ENCODE peak calls at places on chromosomes 16 and 17, in four cellular contexts. One of them, this sample, is unnamed.

GRCh38 chr16:78142784-78143183 is 43.3 kb downstream of the WWOX start:
- DNase-seq in lower leg skin: no peak
- DNase-seq in psoas muscle: no peak
- DNase-seq in upper lobe of right lung: no peak
- DNase-seq in this sample: no peak

GRCh38 chr16:89993971-89994370 is 25.3 kb downstream of the DBNDD1 start:
- DNase-seq in psoas muscle: no peak
- DNase-seq in lower leg skin: no peak
- DNase-seq in upper lobe of right lung: no peak
- DNase-seq in this sample: no peak

GRCh38 chr17:77107506-77108433 is 33.0 kb upstream of the SEC14L1 start:
- DNase-seq in upper lobe of right lung: no peak
- DNase-seq in lower leg skin: no peak
- DNase-seq in psoas muscle: no peak
- DNase-seq in this sample: no peak

GRCh38 chr17:31310877-31311276 is 3.0 kb downstream of the EVI2B start:
- DNase-seq in upper lobe of right lung: no peak
- DNase-seq in lower leg skin: no peak
- DNase-seq in psoas muscle: no peak
- DNase-seq in this sample: no peak

GRCh38 chr17:77323413-77324171 is 182.8 kb downstream of the SEC14L1 start:
- DNase-seq in lower leg skin: peak
- DNase-seq in psoas muscle: peak
- DNase-seq in upper lobe of right lung: peak
- DNase-seq in this sample: no peak

GRCh38 chr17:54891176-54891821 is 9.4 kb upstream of the TOM1L1 start:
- DNase-seq in lower leg skin: no peak
- DNase-seq in psoas muscle: no peak
- DNase-seq in upper lobe of right lung: no peak
- DNase-seq in this sample: no peak

GRCh38 chr16:785563-786535 is 2.3 kb downstream of the RPUSD1 start:
- DNase-seq in psoas muscle: peak
- DNase-seq in lower leg skin: peak
- DNase-seq in upper lobe of right lung: peak
- DNase-seq in this sample: no peak

GRCh38 chr17:44353656-44354331 is 8.7 kb downstream of the GRN start:
- DNase-seq in upper lobe of right lung: peak
- DNase-seq in psoas muscle: no peak
- DNase-seq in lower leg skin: no peak
- DNase-seq in this sample: no peak

GRCh38 chr17:27326585-27326984 is 32.7 kb downstream of the WSB1 start:
- DNase-seq in upper lobe of right lung: no peak
- DNase-seq in lower leg skin: no peak
- DNase-seq in psoas muscle: no peak
- DNase-seq in this sample: no peak

GRCh38 chr17:50375858-50376538 is 3.0 kb downstream of the EME1 start:
- DNase-seq in lower leg skin: no peak
- DNase-seq in upper lobe of right lung: no peak
- DNase-seq in psoas muscle: no peak
- DNase-seq in this sample: no peak

GRCh38 chr17:29390856-29391631 is 881 bp downstream of the TAOK1 start:
- DNase-seq in upper lobe of right lung: no peak
- DNase-seq in psoas muscle: no peak
- DNase-seq in lower leg skin: peak
- DNase-seq in this sample: no peak

GRCh38 chr17:57406131-57406980 is 150.0 kb downstream of the MSI2 start:
- DNase-seq in psoas muscle: no peak
- DNase-seq in upper lobe of right lung: no peak
- DNase-seq in lower leg skin: no peak
- DNase-seq in this sample: no peak

GRCh38 chr17:67059372-67059771 is 15.0 kb downstream of the CACNG1 start:
- DNase-seq in upper lobe of right lung: no peak
- DNase-seq in lower leg skin: peak
- DNase-seq in psoas muscle: no peak
- DNase-seq in this sample: no peak

GRCh38 chr16:77213542-77214108 is 14.4 kb downstream of the SYCE1L start:
- DNase-seq in upper lobe of right lung: no peak
- DNase-seq in lower leg skin: no peak
- DNase-seq in psoas muscle: no peak
- DNase-seq in this sample: peak

GRCh38 chr16:2948807-2949704 is 15.0 kb upstream of the KREMEN2 start:
- DNase-seq in lower leg skin: no peak
- DNase-seq in psoas muscle: no peak
- DNase-seq in upper lobe of right lung: no peak
- DNase-seq in this sample: no peak

GRCh38 chr16:50254072-50254471 is 12.3 kb upstream of the ADCY7 start:
- DNase-seq in psoas muscle: no peak
- DNase-seq in lower leg skin: peak
- DNase-seq in upper lobe of right lung: peak
- DNase-seq in this sample: no peak

GRCh38 chr17:540632-541031 is 174.0 kb downstream of the VPS53 start:
- DNase-seq in lower leg skin: no peak
- DNase-seq in upper lobe of right lung: no peak
- DNase-seq in psoas muscle: no peak
- DNase-seq in this sample: no peak

GRCh38 chr17:50423553-50424159 is 2.4 kb upstream of the ACSF2 start:
- DNase-seq in upper lobe of right lung: no peak
- DNase-seq in lower leg skin: no peak
- DNase-seq in psoas muscle: peak
- DNase-seq in this sample: peak

GRCh38 chr17:65115721-65116312 is 21.4 kb upstream of the RGS9 start:
- DNase-seq in upper lobe of right lung: no peak
- DNase-seq in lower leg skin: peak
- DNase-seq in psoas muscle: no peak
- DNase-seq in this sample: no peak

GRCh38 chr17:28372203-28372944 is 880 bp downstream of the SARM1 start:
- DNase-seq in upper lobe of right lung: peak
- DNase-seq in psoas muscle: peak
- DNase-seq in lower leg skin: no peak
- DNase-seq in this sample: no peak

GRCh38 chr17:13429201-13429600 is 172.5 kb downstream of the HS3ST3A1 start:
- DNase-seq in lower leg skin: no peak
- DNase-seq in upper lobe of right lung: no peak
- DNase-seq in psoas muscle: no peak
- DNase-seq in this sample: peak

GRCh38 chr17:1640329-1641064 is 5.0 kb downstream of the SCARF1 start:
- DNase-seq in upper lobe of right lung: peak
- DNase-seq in psoas muscle: no peak
- DNase-seq in lower leg skin: no peak
- DNase-seq in this sample: no peak

GRCh38 chr17:44828919-44829557 is 1.0 kb downstream of the GJC1 start:
- DNase-seq in psoas muscle: no peak
- DNase-seq in upper lobe of right lung: no peak
- DNase-seq in lower leg skin: no peak
- DNase-seq in this sample: no peak

GRCh38 chr17:70323269-70323668 is 153.9 kb downstream of the KCNJ2 start:
- DNase-seq in upper lobe of right lung: no peak
- DNase-seq in psoas muscle: no peak
- DNase-seq in lower leg skin: no peak
- DNase-seq in this sample: no peak

GRCh38 chr17:40532520-40533253 is 31.3 kb upstream of the TNS4 start:
- DNase-seq in psoas muscle: no peak
- DNase-seq in lower leg skin: peak
- DNase-seq in upper lobe of right lung: no peak
- DNase-seq in this sample: no peak

GRCh38 chr17:57587201-57587870 is 157.8 kb downstream of the CCDC182 start:
- DNase-seq in lower leg skin: no peak
- DNase-seq in psoas muscle: no peak
- DNase-seq in upper lobe of right lung: no peak
- DNase-seq in this sample: no peak

GRCh38 chr16:13390093-13390985 is 488.9 kb downstream of the SHISA9 start:
- DNase-seq in lower leg skin: no peak
- DNase-seq in psoas muscle: no peak
- DNase-seq in upper lobe of right lung: no peak
- DNase-seq in this sample: no peak

GRCh38 chr16:13391337-13391736 is 489.9 kb downstream of the SHISA9 start:
- DNase-seq in upper lobe of right lung: no peak
- DNase-seq in psoas muscle: no peak
- DNase-seq in lower leg skin: no peak
- DNase-seq in this sample: no peak

GRCh38 chr16:13390986-13391305 is 489.5 kb downstream of the SHISA9 start:
- DNase-seq in lower leg skin: no peak
- DNase-seq in upper lobe of right lung: no peak
- DNase-seq in psoas muscle: no peak
- DNase-seq in this sample: no peak

GRCh38 chr16:13393816-13394215 is 492.4 kb downstream of the SHISA9 start:
- DNase-seq in lower leg skin: no peak
- DNase-seq in upper lobe of right lung: no peak
- DNase-seq in psoas muscle: no peak
- DNase-seq in this sample: no peak

GRCh38 chr16:13392341-13392740 is 490.9 kb downstream of the SHISA9 start:
- DNase-seq in lower leg skin: no peak
- DNase-seq in psoas muscle: no peak
- DNase-seq in upper lobe of right lung: no peak
- DNase-seq in this sample: no peak
- H3K4me3 ChIP-seq in lower leg skin: no peak
- H3K4me3 ChIP-seq in psoas muscle: no peak
- H3K4me3 ChIP-seq in upper lobe of right lung: no peak
- H3K4me3 ChIP-seq in this sample: no peak

GRCh38 chr17:4811471-4811870 is 4.5 kb downstream of the PLD2 start:
- DNase-seq in upper lobe of right lung: no peak
- DNase-seq in lower leg skin: no peak
- DNase-seq in psoas muscle: no peak
- DNase-seq in this sample: no peak

GRCh38 chr17:4812690-4813089 is 5.7 kb downstream of the PLD2 start:
- DNase-seq in lower leg skin: no peak
- DNase-seq in psoas muscle: no peak
- DNase-seq in upper lobe of right lung: no peak
- DNase-seq in this sample: no peak

GRCh38 chr17:4815043-4815675 is 8.2 kb downstream of the PLD2 start:
- DNase-seq in upper lobe of right lung: no peak
- DNase-seq in lower leg skin: no peak
- DNase-seq in psoas muscle: no peak
- DNase-seq in this sample: no peak

GRCh38 chr17:4818276-4818675 is 11.3 kb downstream of the PLD2 start:
- DNase-seq in upper lobe of right lung: no peak
- DNase-seq in lower leg skin: no peak
- DNase-seq in psoas muscle: no peak
- DNase-seq in this sample: no peak

GRCh38 chr17:4816826-4817225 is 9.9 kb downstream of the PLD2 start:
- DNase-seq in lower leg skin: no peak
- DNase-seq in psoas muscle: no peak
- DNase-seq in upper lobe of right lung: no peak
- DNase-seq in this sample: no peak
- TF ChIP-seq CTCF in lower leg skin: no peak
- TF ChIP-seq CTCF in psoas muscle: no peak
- TF ChIP-seq CTCF in upper lobe of right lung: no peak
- TF ChIP-seq CTCF in this sample: no peak

GRCh38 chr16:27314986-27315332 is 1.2 kb downstream of the IL4R start:
- DNase-seq in lower leg skin: peak
- DNase-seq in psoas muscle: no peak
- DNase-seq in upper lobe of right lung: no peak
- DNase-seq in this sample: no peak
- H3K4me3 ChIP-seq in lower leg skin: no peak
- H3K4me3 ChIP-seq in psoas muscle: peak
- H3K4me3 ChIP-seq in upper lobe of right lung: peak
- H3K4me3 ChIP-seq in this sample: peak

GRCh38 chr16:84746231-84746630 is 46.4 kb downstream of the USP10 start:
- DNase-seq in lower leg skin: no peak
- DNase-seq in psoas muscle: no peak
- DNase-seq in upper lobe of right lung: no peak
- DNase-seq in this sample: no peak

GRCh38 chr16:84749072-84749471 is 49.3 kb downstream of the USP10 start:
- DNase-seq in psoas muscle: no peak
- DNase-seq in upper lobe of right lung: no peak
- DNase-seq in lower leg skin: no peak
- DNase-seq in this sample: no peak

GRCh38 chr16:84742561-84743200 is 42.9 kb downstream of the USP10 start:
- DNase-seq in upper lobe of right lung: no peak
- DNase-seq in lower leg skin: no peak
- DNase-seq in psoas muscle: no peak
- DNase-seq in this sample: no peak

GRCh38 chr16:84749815-84750214 is 50.0 kb downstream of the USP10 start:
- DNase-seq in psoas muscle: no peak
- DNase-seq in upper lobe of right lung: no peak
- DNase-seq in lower leg skin: no peak
- DNase-seq in this sample: no peak

DNA sequence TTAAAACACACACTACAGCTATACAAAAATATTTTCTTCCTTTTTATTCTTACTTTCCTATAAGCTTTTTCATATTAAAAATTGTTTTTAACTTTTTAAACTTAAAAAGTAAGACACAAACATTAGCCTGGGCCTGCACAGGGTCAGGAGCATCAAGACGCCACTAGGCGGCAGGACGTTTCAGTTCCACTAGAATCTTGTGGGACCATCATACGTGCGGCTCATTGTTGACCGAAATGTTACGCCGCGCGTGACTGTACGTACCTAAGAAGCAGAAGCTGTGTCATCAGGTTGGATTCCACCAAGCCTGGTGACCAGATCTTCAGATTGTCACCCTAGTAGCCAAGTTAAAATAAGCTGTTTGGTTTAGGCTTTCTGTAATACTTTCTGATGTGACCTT is 47.1 kb downstream of the USP10 start:
- DNase-seq in upper lobe of right lung: no peak
- DNase-seq in lower leg skin: no peak
- DNase-seq in psoas muscle: no peak
- DNase-seq in this sample: no peak
- TF ChIP-seq CTCF in upper lobe of right lung: peak
- TF ChIP-seq CTCF in lower leg skin: no peak
- TF ChIP-seq CTCF in psoas muscle: peak
- TF ChIP-seq CTCF in this sample: peak

GRCh38 chr16:28821874-28822519 is 802 bp upstream of the ATXN2L start:
- DNase-seq in upper lobe of right lung: no peak
- DNase-seq in psoas muscle: no peak
- DNase-seq in lower leg skin: no peak
- DNase-seq in this sample: no peak

GRCh38 chr16:28824548-28824973 is 1.8 kb downstream of the ATXN2L start:
- DNase-seq in psoas muscle: no peak
- DNase-seq in lower leg skin: no peak
- DNase-seq in upper lobe of right lung: no peak
- DNase-seq in this sample: no peak

GRCh38 chr16:28823291-28823718 is 506 bp downstream of the ATXN2L start:
- DNase-seq in lower leg skin: peak
- DNase-seq in psoas muscle: no peak
- DNase-seq in upper lobe of right lung: no peak
- DNase-seq in this sample: no peak

GRCh38 chr16:28823719-28824547 is 1.1 kb downstream of the ATXN2L start:
- DNase-seq in psoas muscle: peak
- DNase-seq in upper lobe of right lung: peak
- DNase-seq in lower leg skin: peak
- DNase-seq in this sample: peak

GRCh38 chr16:28822520-28823290 is at the start of gene ATXN2L:
- DNase-seq in lower leg skin: peak
- DNase-seq in psoas muscle: peak
- DNase-seq in upper lobe of right lung: peak
- DNase-seq in this sample: peak
- H3K4me3 ChIP-seq in lower leg skin: peak
- H3K4me3 ChIP-seq in psoas muscle: peak
- H3K4me3 ChIP-seq in upper lobe of right lung: peak
- H3K4me3 ChIP-seq in this sample: peak

GRCh38 chr16:67339453-67339852 is 12.8 kb downstream of the LRRC36 start:
- DNase-seq in psoas muscle: no peak
- DNase-seq in lower leg skin: no peak
- DNase-seq in upper lobe of right lung: no peak
- DNase-seq in this sample: no peak
- TF ChIP-seq CTCF in psoas muscle: no peak
- TF ChIP-seq CTCF in lower leg skin: no peak
- TF ChIP-seq CTCF in upper lobe of right lung: no peak
- TF ChIP-seq CTCF in this sample: no peak

This sample was measured in AG04449.